ENCODE peak calls at places on chromosomes 6 and 20, in ten cellular contexts. H is CD4-positive, alpha-beta memory T cell; R is uterus; M is tibial nerve; L is hepatocyte; Z is heart left ventricle; Y is body of pancreas; A is IMR-90; E is CD8-positive, alpha-beta T cell; J is tibial artery. S is an unnamed sample.

GRCh38 chr20:50470249-50470858 is 39.8 kb upstream of the PTPN1 start:
- DNase-seq in H (no peak), R (no peak), M (no peak), L (no peak), Z (no peak), Y (no peak), A (no peak), E (no peak), J (no peak), S (no peak)

GRCh38 chr20:44648579-44648978 is 2.9 kb downstream of the ADA start:
- DNase-seq in H (no peak), R (no peak), M (no peak), L (no peak), Z (peak; percentile 25), Y (no peak), A (no peak), E (no peak), J (no peak), S (no peak)

GRCh38 chr6:75201901-75202672 is 3.8 kb downstream of the COL12A1 start:
- DNase-seq in H (no peak), R (peak; percentile 54), M (peak; percentile 33), L (peak; percentile 57), Z (no peak), Y (peak; percentile 38), A (peak; percentile 30), E (no peak), J (peak; percentile 82), S (peak; percentile 53)

GRCh38 chr6:151067684-151068596 is 171.8 kb upstream of the AKAP12 start:
- DNase-seq in H (no peak), R (peak; percentile 58), M (peak; percentile 89), L (no peak), Z (no peak), Y (peak; percentile 50), A (peak; percentile 97), E (no peak), J (peak; percentile 85), S (peak; percentile 83)

GRCh38 chr6:146864885-146865284 is 266.1 kb downstream of the ADGB start:
- DNase-seq in H (no peak), R (no peak), M (no peak), L (no peak), Z (no peak), Y (no peak), A (no peak), E (no peak), J (no peak), S (no peak)

GRCh38 chr6:46776070-46776752 is 17.0 kb upstream of the MEP1A start:
- DNase-seq in H (no peak), R (no peak), M (no peak), L (no peak), Z (no peak), Y (no peak), A (no peak), E (no peak), J (no peak), S (no peak)

GRCh38 chr6:19638931-19639330 is 198.2 kb upstream of the ID4 start:
- DNase-seq in H (no peak), R (no peak), M (no peak), L (no peak), Z (no peak), Y (no peak), A (no peak), E (no peak), J (no peak), S (no peak)

GRCh38 chr20:7704021-7704420 is 236.2 kb downstream of the HAO1 start:
- DNase-seq in H (no peak), R (no peak), M (no peak), L (no peak), Z (no peak), Y (no peak), A (no peak), E (no peak), J (no peak), S (no peak)

GRCh38 chr6:8958894-8959511 is 523.7 kb upstream of the SLC35B3 start:
- DNase-seq in H (no peak), R (no peak), M (no peak), L (no peak), Z (no peak), Y (no peak), A (peak; percentile 1), E (no peak), J (no peak), S (no peak)

GRCh38 chr20:56345911-56346310 is 12.9 kb upstream of the FAM210B start:
- DNase-seq in H (no peak), R (no peak), M (no peak), L (no peak), Z (no peak), Y (no peak), A (no peak), E (no peak), J (no peak), S (no peak)
- H3K27me3 ChIP-seq in H (no peaks in the 10 kb centered on the region), R (no peaks in the 10 kb centered on the region), M (no peaks in the 10 kb centered on the region), L (peaks cover 18% of the 10 kb centered on the region), Z (peaks cover 12% of the 10 kb centered on the region), Y (no peaks in the 10 kb centered on the region), A (peaks cover 25% of the 10 kb centered on the region), E (peaks cover 15% of the 10 kb centered on the region), J (peaks cover 55% of the 10 kb centered on the region), S (no peaks in the 10 kb centered on the region)

GRCh38 chr20:62777528-62777830 is 18.8 kb upstream of the MRGBP start:
- DNase-seq in H (no peak), R (no peak), M (no peak), L (no peak), Z (no peak), Y (no peak), A (no peak), E (no peak), J (no peak), S (no peak)

GRCh38 chr20:62776035-62776691 is 20.1 kb upstream of the MRGBP start:
- DNase-seq in H (no peak), R (no peak), M (no peak), L (no peak), Z (no peak), Y (no peak), A (no peak), E (no peak), J (no peak), S (no peak)

GRCh38 chr20:62778058-62778457 is 18.2 kb upstream of the MRGBP start:
- DNase-seq in H (no peak), R (no peak), M (no peak), L (no peak), Z (no peak), Y (no peak), A (no peak), E (no peak), J (no peak), S (no peak)

GRCh38 chr20:62775206-62775605 is 21.1 kb upstream of the MRGBP start:
- DNase-seq in H (no peak), R (no peak), M (no peak), L (no peak), Z (no peak), Y (no peak), A (no peak), E (no peak), J (no peak), S (no peak)

DNA sequence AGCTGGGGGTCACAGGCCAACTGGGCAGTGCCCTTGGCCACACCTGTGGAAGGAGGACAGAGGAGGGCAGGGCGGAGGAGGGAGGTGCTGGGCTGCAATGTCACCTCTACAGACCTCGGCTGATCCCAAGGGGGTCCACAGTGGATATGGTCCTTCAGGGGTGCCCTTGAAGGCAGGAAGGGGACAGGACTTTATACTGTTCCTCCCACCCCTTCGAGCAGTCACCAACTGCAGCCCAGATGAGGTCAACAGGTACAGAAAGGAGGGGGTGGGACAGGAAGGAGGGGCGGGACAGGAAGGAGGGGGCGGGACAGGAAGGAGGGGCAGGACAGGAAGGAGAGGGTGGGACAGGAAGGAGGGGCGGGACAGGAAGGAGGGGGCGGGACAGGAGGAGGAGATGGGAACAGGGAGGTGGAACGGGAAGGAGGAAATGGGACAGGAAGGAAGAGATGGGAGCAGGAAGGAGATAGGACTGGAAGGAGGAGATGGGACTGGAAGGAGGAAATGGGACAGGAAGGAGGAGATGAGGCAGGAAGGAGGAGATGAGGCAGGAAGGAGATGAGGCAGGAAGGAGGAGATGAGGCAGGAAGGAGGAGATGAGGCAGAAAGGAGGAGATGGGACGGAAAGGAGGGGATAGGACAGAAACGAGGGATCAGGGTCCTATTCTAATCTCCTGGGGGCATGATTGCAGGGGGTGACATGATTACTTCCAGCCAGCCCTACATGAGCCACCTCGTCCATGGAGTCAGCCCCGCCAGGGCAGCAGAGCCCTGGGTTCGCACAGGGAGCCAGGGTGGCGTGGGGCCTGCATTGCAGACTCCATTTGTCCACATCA is 19.4 kb upstream of the MRGBP start:
- DNase-seq in H (peak; percentile 26), R (no peak), M (no peak), L (no peak), Z (no peak), Y (peak; percentile 46), A (peak; percentile 13), E (peak; percentile 79), J (no peak), S (no peak)
- H3K4me3 ChIP-seq in H (peak overlapping the region; percentile 33), R (no peak overlapping the region), M (no peak overlapping the region), L (no peak overlapping the region), Z (no peak overlapping the region), Y (no peak overlapping the region), A (no peak overlapping the region), E (peak overlapping the region; percentile 58), J (no peak overlapping the region), S (no peak overlapping the region)

GRCh38 chr6:143687604-143688003 is 9.8 kb downstream of the PHACTR2 start:
- DNase-seq in H (no peak), R (no peak), M (no peak), L (no peak), Z (no peak), Y (no peak), A (no peak), E (no peak), J (no peak), S (no peak)
- H3K4me1 ChIP-seq in H (peaks cover 17% of the 10 kb centered on the region), R (peaks cover 9% of the 10 kb centered on the region), M (no peaks in the 10 kb centered on the region), L (peaks cover 24% of the 10 kb centered on the region), Z (peaks cover 9% of the 10 kb centered on the region), Y (peaks cover 9% of the 10 kb centered on the region), A (peaks cover 19% of the 10 kb centered on the region), E (no peaks in the 10 kb centered on the region), J (peaks cover 63% of the 10 kb centered on the region), S (peaks cover 10% of the 10 kb centered on the region)

DNA sequence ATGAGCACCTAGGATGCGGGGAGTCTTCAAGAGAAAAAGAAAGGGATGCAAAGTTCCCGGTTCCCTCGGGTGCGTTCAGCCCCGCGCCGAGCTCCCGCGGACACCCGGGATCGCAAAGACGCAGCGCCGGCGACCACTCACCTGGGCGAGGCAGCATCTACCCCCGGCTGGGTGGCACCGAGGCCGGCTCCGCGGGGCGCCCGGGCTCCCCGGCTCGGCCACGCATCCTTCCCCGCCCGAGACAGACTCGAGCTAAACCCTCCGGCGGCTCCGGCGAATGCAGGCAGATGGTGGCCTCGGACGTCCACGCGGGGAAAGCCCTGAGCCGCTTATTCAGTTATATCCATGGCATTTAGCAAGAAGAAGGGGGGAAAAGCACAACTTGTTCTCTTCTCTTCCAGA is 363 bp downstream of the LRFN2 start:
- DNase-seq in H (peak; percentile 3), R (no peak), M (no peak), L (no peak), Z (peak; percentile 59), Y (peak; percentile 34), A (no peak), E (no peak), J (no peak), S (no peak)
- H3K27me3 ChIP-seq in H (no peaks in the 10 kb centered on the region), R (no peaks in the 10 kb centered on the region), M (no peaks in the 10 kb centered on the region), L (peaks cover 53% of the 10 kb centered on the region), Z (peaks cover 7% of the 10 kb centered on the region), Y (no peaks in the 10 kb centered on the region), A (peaks cover 32% of the 10 kb centered on the region), E (no peaks in the 10 kb centered on the region), J (peaks cover 74% of the 10 kb centered on the region), S (no peaks in the 10 kb centered on the region)

S was measured in right cardiac atrium.